ENCODE peak calls at places on chromosomes 2 and 18, in six cellular contexts. One of them, this sample, is unnamed.

GRCh38 chr18:7011142-7011541 is 106.5 kb downstream of the LAMA1 start:
- ATAC-seq in stimulated activated naive CD8-positive, alpha-beta T cell treated with anti-CD3 and anti-CD28 coated beads, Interleukin-15, Interleukin-2, amounts not matched to agents 100 U/mL and 50 U/mL, for 24 hours: no peak
- ATAC-seq in heart right ventricle: no peak
- ATAC-seq in left lung: peak
- ATAC-seq in RWPE2: no peak
- ATAC-seq in left colon: no peak
- ATAC-seq in this sample: no peak

GRCh38 chr2:226730487-226730886 is 69.1 kb downstream of the IRS1 start:
- ATAC-seq in stimulated activated naive CD8-positive, alpha-beta T cell treated with anti-CD3 and anti-CD28 coated beads, Interleukin-15, Interleukin-2, amounts not matched to agents 100 U/mL and 50 U/mL, for 24 hours: no peak
- ATAC-seq in heart right ventricle: peak
- ATAC-seq in left lung: peak
- ATAC-seq in RWPE2: peak
- ATAC-seq in left colon: no peak
- ATAC-seq in this sample: no peak

GRCh38 chr18:79420033-79420745 is 24.5 kb downstream of the NFATC1 start:
- ATAC-seq in stimulated activated naive CD8-positive, alpha-beta T cell treated with anti-CD3 and anti-CD28 coated beads, Interleukin-15, Interleukin-2, amounts not matched to agents 100 U/mL and 50 U/mL, for 24 hours: no peak
- ATAC-seq in heart right ventricle: no peak
- ATAC-seq in left lung: no peak
- ATAC-seq in RWPE2: no peak
- ATAC-seq in left colon: no peak
- ATAC-seq in this sample: no peak

GRCh38 chr2:239363946-239364637 is 36.7 kb downstream of the HDAC4 start:
- ATAC-seq in stimulated activated naive CD8-positive, alpha-beta T cell treated with anti-CD3 and anti-CD28 coated beads, Interleukin-15, Interleukin-2, amounts not matched to agents 100 U/mL and 50 U/mL, for 24 hours: peak
- ATAC-seq in heart right ventricle: no peak
- ATAC-seq in left lung: no peak
- ATAC-seq in RWPE2: no peak
- ATAC-seq in left colon: no peak
- ATAC-seq in this sample: peak

GRCh38 chr2:72127401-72128058 is 20.1 kb downstream of the CYP26B1 start:
- ATAC-seq in stimulated activated naive CD8-positive, alpha-beta T cell treated with anti-CD3 and anti-CD28 coated beads, Interleukin-15, Interleukin-2, amounts not matched to agents 100 U/mL and 50 U/mL, for 24 hours: no peak
- ATAC-seq in heart right ventricle: no peak
- ATAC-seq in left lung: no peak
- ATAC-seq in RWPE2: no peak
- ATAC-seq in left colon: no peak
- ATAC-seq in this sample: no peak

GRCh38 chr2:86464654-86465053 is 23.5 kb downstream of the KDM3A start:
- ATAC-seq in stimulated activated naive CD8-positive, alpha-beta T cell treated with anti-CD3 and anti-CD28 coated beads, Interleukin-15, Interleukin-2, amounts not matched to agents 100 U/mL and 50 U/mL, for 24 hours: no peak
- ATAC-seq in heart right ventricle: no peak
- ATAC-seq in left lung: peak
- ATAC-seq in RWPE2: no peak
- ATAC-seq in left colon: no peak
- ATAC-seq in this sample: peak

GRCh38 chr18:7567487-7568425 is 640 bp downstream of the PTPRM start:
- ATAC-seq in stimulated activated naive CD8-positive, alpha-beta T cell treated with anti-CD3 and anti-CD28 coated beads, Interleukin-15, Interleukin-2, amounts not matched to agents 100 U/mL and 50 U/mL, for 24 hours: no peak
- ATAC-seq in heart right ventricle: peak
- ATAC-seq in left lung: peak
- ATAC-seq in RWPE2: peak
- ATAC-seq in left colon: peak
- ATAC-seq in this sample: peak

GRCh38 chr2:196422361-196422760 is 217.2 kb upstream of the CCDC150 start:
- ATAC-seq in stimulated activated naive CD8-positive, alpha-beta T cell treated with anti-CD3 and anti-CD28 coated beads, Interleukin-15, Interleukin-2, amounts not matched to agents 100 U/mL and 50 U/mL, for 24 hours: no peak
- ATAC-seq in heart right ventricle: no peak
- ATAC-seq in left lung: no peak
- ATAC-seq in RWPE2: no peak
- ATAC-seq in left colon: no peak
- ATAC-seq in this sample: no peak

GRCh38 chr2:226644342-226644957 is 155.2 kb downstream of the IRS1 start:
- ATAC-seq in stimulated activated naive CD8-positive, alpha-beta T cell treated with anti-CD3 and anti-CD28 coated beads, Interleukin-15, Interleukin-2, amounts not matched to agents 100 U/mL and 50 U/mL, for 24 hours: no peak
- ATAC-seq in heart right ventricle: peak
- ATAC-seq in left lung: peak
- ATAC-seq in RWPE2: no peak
- ATAC-seq in left colon: no peak
- ATAC-seq in this sample: no peak

GRCh38 chr2:121095257-121096080 is 189.5 kb downstream of the TFCP2L1 start:
- ATAC-seq in stimulated activated naive CD8-positive, alpha-beta T cell treated with anti-CD3 and anti-CD28 coated beads, Interleukin-15, Interleukin-2, amounts not matched to agents 100 U/mL and 50 U/mL, for 24 hours: no peak
- ATAC-seq in heart right ventricle: peak
- ATAC-seq in left lung: peak
- ATAC-seq in RWPE2: peak
- ATAC-seq in left colon: peak
- ATAC-seq in this sample: no peak

GRCh38 chr2:227862741-227863588 is 8.5 kb upstream of the DAW1 start:
- ATAC-seq in stimulated activated naive CD8-positive, alpha-beta T cell treated with anti-CD3 and anti-CD28 coated beads, Interleukin-15, Interleukin-2, amounts not matched to agents 100 U/mL and 50 U/mL, for 24 hours: no peak
- ATAC-seq in heart right ventricle: peak
- ATAC-seq in left lung: peak
- ATAC-seq in RWPE2: peak
- ATAC-seq in left colon: peak
- ATAC-seq in this sample: peak

GRCh38 chr2:160221391-160222276 is 21.6 kb upstream of the ITGB6 start:
- ATAC-seq in stimulated activated naive CD8-positive, alpha-beta T cell treated with anti-CD3 and anti-CD28 coated beads, Interleukin-15, Interleukin-2, amounts not matched to agents 100 U/mL and 50 U/mL, for 24 hours: no peak
- ATAC-seq in heart right ventricle: peak
- ATAC-seq in left lung: peak
- ATAC-seq in RWPE2: peak
- ATAC-seq in left colon: peak
- ATAC-seq in this sample: no peak

GRCh38 chr2:234427081-234428058 is 69.5 kb downstream of the ARL4C start:
- ATAC-seq in stimulated activated naive CD8-positive, alpha-beta T cell treated with anti-CD3 and anti-CD28 coated beads, Interleukin-15, Interleukin-2, amounts not matched to agents 100 U/mL and 50 U/mL, for 24 hours: no peak
- ATAC-seq in heart right ventricle: no peak
- ATAC-seq in left lung: peak
- ATAC-seq in RWPE2: no peak
- ATAC-seq in left colon: no peak
- ATAC-seq in this sample: no peak

GRCh38 chr2:119005081-119005480 is 63.1 kb downstream of the MARCO start:
- ATAC-seq in stimulated activated naive CD8-positive, alpha-beta T cell treated with anti-CD3 and anti-CD28 coated beads, Interleukin-15, Interleukin-2, amounts not matched to agents 100 U/mL and 50 U/mL, for 24 hours: no peak
- ATAC-seq in heart right ventricle: no peak
- ATAC-seq in left lung: no peak
- ATAC-seq in RWPE2: peak
- ATAC-seq in left colon: no peak
- ATAC-seq in this sample: no peak

GRCh38 chr2:7880126-7880525 is 801.7 kb upstream of the ID2 start:
- ATAC-seq in stimulated activated naive CD8-positive, alpha-beta T cell treated with anti-CD3 and anti-CD28 coated beads, Interleukin-15, Interleukin-2, amounts not matched to agents 100 U/mL and 50 U/mL, for 24 hours: no peak
- ATAC-seq in heart right ventricle: no peak
- ATAC-seq in left lung: no peak
- ATAC-seq in RWPE2: no peak
- ATAC-seq in left colon: no peak
- ATAC-seq in this sample: no peak

GRCh38 chr2:99899058-99899855 is 243.1 kb downstream of the AFF3 start:
- ATAC-seq in stimulated activated naive CD8-positive, alpha-beta T cell treated with anti-CD3 and anti-CD28 coated beads, Interleukin-15, Interleukin-2, amounts not matched to agents 100 U/mL and 50 U/mL, for 24 hours: no peak
- ATAC-seq in heart right ventricle: no peak
- ATAC-seq in left lung: no peak
- ATAC-seq in RWPE2: no peak
- ATAC-seq in left colon: no peak
- ATAC-seq in this sample: no peak

GRCh38 chr2:75221872-75222271 is 22.6 kb upstream of the TACR1 start:
- ATAC-seq in stimulated activated naive CD8-positive, alpha-beta T cell treated with anti-CD3 and anti-CD28 coated beads, Interleukin-15, Interleukin-2, amounts not matched to agents 100 U/mL and 50 U/mL, for 24 hours: no peak
- ATAC-seq in heart right ventricle: no peak
- ATAC-seq in left lung: no peak
- ATAC-seq in RWPE2: peak
- ATAC-seq in left colon: no peak
- ATAC-seq in this sample: no peak

GRCh38 chr2:204272913-204273312 is 272.4 kb upstream of the PARD3B start:
- ATAC-seq in stimulated activated naive CD8-positive, alpha-beta T cell treated with anti-CD3 and anti-CD28 coated beads, Interleukin-15, Interleukin-2, amounts not matched to agents 100 U/mL and 50 U/mL, for 24 hours: no peak
- ATAC-seq in heart right ventricle: no peak
- ATAC-seq in left lung: no peak
- ATAC-seq in RWPE2: no peak
- ATAC-seq in left colon: no peak
- ATAC-seq in this sample: no peak

GRCh38 chr2:105802587-105802986 is 57.9 kb downstream of the NCK2 start:
- ATAC-seq in stimulated activated naive CD8-positive, alpha-beta T cell treated with anti-CD3 and anti-CD28 coated beads, Interleukin-15, Interleukin-2, amounts not matched to agents 100 U/mL and 50 U/mL, for 24 hours: peak
- ATAC-seq in heart right ventricle: no peak
- ATAC-seq in left lung: no peak
- ATAC-seq in RWPE2: no peak
- ATAC-seq in left colon: peak
- ATAC-seq in this sample: peak

GRCh38 chr2:28430377-28430765 is 37.7 kb downstream of the FOSL2 start:
- ATAC-seq in stimulated activated naive CD8-positive, alpha-beta T cell treated with anti-CD3 and anti-CD28 coated beads, Interleukin-15, Interleukin-2, amounts not matched to agents 100 U/mL and 50 U/mL, for 24 hours: no peak
- ATAC-seq in heart right ventricle: no peak
- ATAC-seq in left lung: no peak
- ATAC-seq in RWPE2: no peak
- ATAC-seq in left colon: no peak
- ATAC-seq in this sample: peak

GRCh38 chr2:218230882-218231281 is 13.9 kb downstream of the ARPC2 start:
- ATAC-seq in stimulated activated naive CD8-positive, alpha-beta T cell treated with anti-CD3 and anti-CD28 coated beads, Interleukin-15, Interleukin-2, amounts not matched to agents 100 U/mL and 50 U/mL, for 24 hours: peak
- ATAC-seq in heart right ventricle: no peak
- ATAC-seq in left lung: peak
- ATAC-seq in RWPE2: no peak
- ATAC-seq in left colon: peak
- ATAC-seq in this sample: peak

GRCh38 chr18:11408555-11408954 is 200.8 kb upstream of the SLC35G4 start:
- ATAC-seq in stimulated activated naive CD8-positive, alpha-beta T cell treated with anti-CD3 and anti-CD28 coated beads, Interleukin-15, Interleukin-2, amounts not matched to agents 100 U/mL and 50 U/mL, for 24 hours: no peak
- ATAC-seq in heart right ventricle: no peak
- ATAC-seq in left lung: no peak
- ATAC-seq in RWPE2: no peak
- ATAC-seq in left colon: no peak
- ATAC-seq in this sample: no peak

GRCh38 chr18:26771524-26771923 is 94.0 kb downstream of the AQP4 start:
- ATAC-seq in stimulated activated naive CD8-positive, alpha-beta T cell treated with anti-CD3 and anti-CD28 coated beads, Interleukin-15, Interleukin-2, amounts not matched to agents 100 U/mL and 50 U/mL, for 24 hours: no peak
- ATAC-seq in heart right ventricle: no peak
- ATAC-seq in left lung: peak
- ATAC-seq in RWPE2: no peak
- ATAC-seq in left colon: peak
- ATAC-seq in this sample: no peak

GRCh38 chr2:75547345-75548035 is 13.2 kb downstream of the EVA1A start:
- ATAC-seq in stimulated activated naive CD8-positive, alpha-beta T cell treated with anti-CD3 and anti-CD28 coated beads, Interleukin-15, Interleukin-2, amounts not matched to agents 100 U/mL and 50 U/mL, for 24 hours: no peak
- ATAC-seq in heart right ventricle: no peak
- ATAC-seq in left lung: no peak
- ATAC-seq in RWPE2: no peak
- ATAC-seq in left colon: no peak
- ATAC-seq in this sample: no peak

GRCh38 chr2:65076345-65076710 is 20.1 kb downstream of the CEP68 start:
- ATAC-seq in stimulated activated naive CD8-positive, alpha-beta T cell treated with anti-CD3 and anti-CD28 coated beads, Interleukin-15, Interleukin-2, amounts not matched to agents 100 U/mL and 50 U/mL, for 24 hours: no peak
- ATAC-seq in heart right ventricle: no peak
- ATAC-seq in left lung: peak
- ATAC-seq in RWPE2: peak
- ATAC-seq in left colon: peak
- ATAC-seq in this sample: no peak

GRCh38 chr2:183193904-183194303 is 69.7 kb downstream of the NUP35 start:
- ATAC-seq in stimulated activated naive CD8-positive, alpha-beta T cell treated with anti-CD3 and anti-CD28 coated beads, Interleukin-15, Interleukin-2, amounts not matched to agents 100 U/mL and 50 U/mL, for 24 hours: no peak
- ATAC-seq in heart right ventricle: no peak
- ATAC-seq in left lung: no peak
- ATAC-seq in RWPE2: no peak
- ATAC-seq in left colon: no peak
- ATAC-seq in this sample: no peak

GRCh38 chr2:40230717-40231300 is 221.1 kb downstream of the SLC8A1 start:
- ATAC-seq in stimulated activated naive CD8-positive, alpha-beta T cell treated with anti-CD3 and anti-CD28 coated beads, Interleukin-15, Interleukin-2, amounts not matched to agents 100 U/mL and 50 U/mL, for 24 hours: no peak
- ATAC-seq in heart right ventricle: no peak
- ATAC-seq in left lung: no peak
- ATAC-seq in RWPE2: no peak
- ATAC-seq in left colon: no peak
- ATAC-seq in this sample: no peak

GRCh38 chr2:215015421-215015820 is 123.0 kb downstream of the ABCA12 start:
- ATAC-seq in stimulated activated naive CD8-positive, alpha-beta T cell treated with anti-CD3 and anti-CD28 coated beads, Interleukin-15, Interleukin-2, amounts not matched to agents 100 U/mL and 50 U/mL, for 24 hours: no peak
- ATAC-seq in heart right ventricle: no peak
- ATAC-seq in left lung: no peak
- ATAC-seq in RWPE2: no peak
- ATAC-seq in left colon: no peak
- ATAC-seq in this sample: no peak

GRCh38 chr2:89831686-89832498 is 1140.4 kb downstream of the RPIA start:
- ATAC-seq in stimulated activated naive CD8-positive, alpha-beta T cell treated with anti-CD3 and anti-CD28 coated beads, Interleukin-15, Interleukin-2, amounts not matched to agents 100 U/mL and 50 U/mL, for 24 hours: no peak
- ATAC-seq in heart right ventricle: no peak
- ATAC-seq in left lung: no peak
- ATAC-seq in RWPE2: no peak
- ATAC-seq in left colon: no peak
- ATAC-seq in this sample: no peak

GRCh38 chr18:2935438-2936192 is 77.3 kb downstream of the LPIN2 start:
- ATAC-seq in stimulated activated naive CD8-positive, alpha-beta T cell treated with anti-CD3 and anti-CD28 coated beads, Interleukin-15, Interleukin-2, amounts not matched to agents 100 U/mL and 50 U/mL, for 24 hours: peak
- ATAC-seq in heart right ventricle: no peak
- ATAC-seq in left lung: no peak
- ATAC-seq in RWPE2: no peak
- ATAC-seq in left colon: no peak
- ATAC-seq in this sample: peak

GRCh38 chr2:101442667-101443061 is 32.2 kb downstream of the RFX8 start:
- ATAC-seq in stimulated activated naive CD8-positive, alpha-beta T cell treated with anti-CD3 and anti-CD28 coated beads, Interleukin-15, Interleukin-2, amounts not matched to agents 100 U/mL and 50 U/mL, for 24 hours: no peak
- ATAC-seq in heart right ventricle: no peak
- ATAC-seq in left lung: no peak
- ATAC-seq in RWPE2: no peak
- ATAC-seq in left colon: no peak
- ATAC-seq in this sample: no peak

GRCh38 chr2:201715459-201715858 is 17.0 kb upstream of the MPP4 start:
- ATAC-seq in stimulated activated naive CD8-positive, alpha-beta T cell treated with anti-CD3 and anti-CD28 coated beads, Interleukin-15, Interleukin-2, amounts not matched to agents 100 U/mL and 50 U/mL, for 24 hours: no peak
- ATAC-seq in heart right ventricle: no peak
- ATAC-seq in left lung: no peak
- ATAC-seq in RWPE2: no peak
- ATAC-seq in left colon: peak
- ATAC-seq in this sample: no peak

GRCh38 chr18:23553887-23554286 is 32.4 kb downstream of the NPC1 start:
- ATAC-seq in stimulated activated naive CD8-positive, alpha-beta T cell treated with anti-CD3 and anti-CD28 coated beads, Interleukin-15, Interleukin-2, amounts not matched to agents 100 U/mL and 50 U/mL, for 24 hours: no peak
- ATAC-seq in heart right ventricle: no peak
- ATAC-seq in left lung: no peak
- ATAC-seq in RWPE2: no peak
- ATAC-seq in left colon: no peak
- ATAC-seq in this sample: no peak

GRCh38 chr2:100013892-100014677 is 128.3 kb downstream of the AFF3 start:
- ATAC-seq in stimulated activated naive CD8-positive, alpha-beta T cell treated with anti-CD3 and anti-CD28 coated beads, Interleukin-15, Interleukin-2, amounts not matched to agents 100 U/mL and 50 U/mL, for 24 hours: no peak
- ATAC-seq in heart right ventricle: peak
- ATAC-seq in left lung: peak
- ATAC-seq in RWPE2: peak
- ATAC-seq in left colon: no peak
- ATAC-seq in this sample: no peak

This sample was measured in activated T-helper 17 cell treated with anti-CD3 and anti-CD28 coated beads, Interleukin-2, amount 50 U/mL, for 72 hours.